ENCODE peak calls at places on chromosome 19, in ten cellular contexts. R is PC-3; I is HTR-8/SVneo; K is adrenal gland; X is NCI-H1105; H is posterior vena cava; C is stimulated activated CD8-positive, alpha-beta memory T cell treated with anti-CD3 and anti-CD28 coated beads, Interleukin-7, amount 100 ng/mL, for 24 hours; U is mesendoderm; B is AG10803; M is fibroblast of gingiva. Q is an unnamed sample.

GRCh38 chr19:45173816-45174215 is 4.2 kb downstream of the TRAPPC6A start:
- DNase-seq in R (no peak), I (no peak), K (no peak), X (no peak), H (no peak), C (no peak), U (no peak), B (peak; percentile 79), M (no peak), Q (no peak)

GRCh38 chr19:49155830-49156346 is 692 bp upstream of the HRC start:
- DNase-seq in R (no peak), I (no peak), K (no peak), X (no peak), H (no peak), C (no peak), U (peak; percentile 58), B (no peak), M (no peak), Q (no peak)

GRCh38 chr19:18903146-18904056 is 7.4 kb upstream of the CERS1 start:
- DNase-seq in R (no peak), I (no peak), K (no peak), X (no peak), H (no peak), C (no peak), U (no peak), B (no peak), M (no peak), Q (no peak)

GRCh38 chr19:5122121-5122400 is 153.1 kb downstream of the KDM4B start:
- DNase-seq in R (no peak), I (no peak), K (no peak), X (no peak), H (no peak), C (no peak), U (no peak), B (no peak), M (no peak), Q (peak; percentile 38)

GRCh38 chr19:294341-294818 is 3.2 kb upstream of the PLPP2 start:
- DNase-seq in R (no peak), I (no peak), K (no peak), X (no peak), H (peak; percentile 68), C (no peak), U (peak; percentile 69), B (peak; percentile 22), M (no peak), Q (no peak)

GRCh38 chr19:16477311-16477710 is 5.5 kb upstream of the EPS15L1 start:
- DNase-seq in R (no peak), I (no peak), K (no peak), X (no peak), H (no peak), C (no peak), U (no peak), B (no peak), M (no peak), Q (no peak)

GRCh38 chr19:41206926-41207750 is 11.9 kb upstream of the AXL start:
- DNase-seq in R (no peak), I (no peak), K (no peak), X (no peak), H (peak; percentile 91), C (no peak), U (no peak), B (peak; percentile 63), M (peak; percentile 69), Q (no peak)

GRCh38 chr19:49954092-49954825 is 6.7 kb downstream of the SIGLEC11 start:
- DNase-seq in R (no peak), I (no peak), K (peak; percentile 44), X (no peak), H (peak; percentile 62), C (no peak), U (no peak), B (peak; percentile 35), M (no peak), Q (no peak)

GRCh38 chr19:28019371-28019770 is 1193.6 kb downstream of the UQCRFS1 start:
- DNase-seq in R (no peak), I (no peak), K (no peak), X (no peak), H (no peak), C (no peak), U (no peak), B (no peak), M (no peak), Q (no peak)

GRCh38 chr19:15897738-15898276 is at the start of gene CYP4F2:
- DNase-seq in R (no peak), I (no peak), K (no peak), X (no peak), H (no peak), C (no peak), U (no peak), B (no peak), M (no peak), Q (no peak)

GRCh38 chr19:54523403-54523802 is 20.8 kb downstream of the LAIR2 start:
- DNase-seq in R (peak; percentile 88), I (peak; percentile 35), K (no peak), X (no peak), H (no peak), C (peak; percentile 10), U (no peak), B (peak; percentile 4), M (no peak), Q (peak; percentile 80)

GRCh38 chr19:15200575-15201364 is at the start of gene NOTCH3:
- DNase-seq in R (peak; percentile 28), I (no peak), K (no peak), X (no peak), H (no peak), C (no peak), U (peak; percentile 43), B (no peak), M (no peak), Q (no peak)

GRCh38 chr19:30580673-30581072 is 208.5 kb downstream of the ZNF536 start:
- DNase-seq in R (no peak), I (no peak), K (no peak), X (no peak), H (peak; percentile 35), C (no peak), U (no peak), B (no peak), M (no peak), Q (no peak)

GRCh38 chr19:7460562-7460966 is 28.3 kb downstream of the PEX11G start:
- DNase-seq in R (no peak), I (peak; percentile 76), K (no peak), X (no peak), H (no peak), C (no peak), U (peak; percentile 67), B (no peak), M (no peak), Q (no peak)

GRCh38 chr19:8526345-8527062 is 12.5 kb upstream of the ZNF414 start:
- DNase-seq in R (peak; percentile 95), I (peak; percentile 93), K (peak; percentile 93), X (peak; percentile 81), H (peak; percentile 95), C (no peak), U (peak; percentile 95), B (peak; percentile 88), M (peak; percentile 87), Q (peak; percentile 40)

GRCh38 chr19:45507864-45508680 is 793 bp downstream of the VASP start:
- DNase-seq in R (no peak), I (no peak), K (peak; percentile 49), X (peak; percentile 77), H (no peak), C (no peak), U (peak; percentile 90), B (no peak), M (no peak), Q (peak; percentile 79)

GRCh38 chr19:48308695-48309586 is 16.4 kb upstream of the EMP3 start:
- DNase-seq in R (no peak), I (no peak), K (no peak), X (no peak), H (no peak), C (no peak), U (peak; percentile 75), B (no peak), M (no peak), Q (no peak)

GRCh38 chr19:41940443-41941409 is 12.5 kb upstream of the ERFL start:
- DNase-seq in R (no peak), I (no peak), K (no peak), X (no peak), H (no peak), C (no peak), U (no peak), B (no peak), M (no peak), Q (peak; percentile 46)

GRCh38 chr19:4914736-4915501 is 5.6 kb downstream of the UHRF1 start:
- DNase-seq in R (peak; percentile 98), I (peak; percentile 83), K (peak; percentile 42), X (no peak), H (no peak), C (peak; percentile 49), U (peak; percentile 40), B (peak; percentile 54), M (peak; percentile 50), Q (peak; percentile 90)

GRCh38 chr19:947090-947706 is 21.4 kb downstream of the ARID3A start:
- DNase-seq in R (no peak), I (no peak), K (no peak), X (no peak), H (no peak), C (no peak), U (no peak), B (no peak), M (no peak), Q (no peak)

GRCh38 chr19:13885826-13886365 is 9.0 kb downstream of the NANOS3 start:
- DNase-seq in R (no peak), I (no peak), K (no peak), X (no peak), H (no peak), C (no peak), U (no peak), B (no peak), M (no peak), Q (no peak)

GRCh38 chr19:16319466-16319865 is 5.2 kb upstream of the KLF2 start:
- DNase-seq in R (no peak), I (no peak), K (no peak), X (no peak), H (no peak), C (no peak), U (no peak), B (peak; percentile 23), M (peak; percentile 30), Q (peak; percentile 37)

GRCh38 chr19:55287361-55288079 is 3.7 kb downstream of the BRSK1 start:
- DNase-seq in R (no peak), I (no peak), K (no peak), X (no peak), H (no peak), C (no peak), U (no peak), B (no peak), M (no peak), Q (no peak)

GRCh38 chr19:9456018-9456689 is 20.8 kb upstream of the ZNF266 start:
- DNase-seq in R (no peak), I (no peak), K (no peak), X (no peak), H (no peak), C (no peak), U (no peak), B (no peak), M (no peak), Q (no peak)

GRCh38 chr19:42285988-42286348 is 16.0 kb upstream of the PRR19 start:
- DNase-seq in R (no peak), I (no peak), K (no peak), X (no peak), H (no peak), C (no peak), U (no peak), B (no peak), M (no peak), Q (no peak)